ENCODE peak calls at places on chromosomes 3 and 15, in six cellular contexts. L is left ventricle myocardium inferior; W is small intestine; B is body of pancreas; A is stomach; K is CD8-positive, alpha-beta memory T cell. Y is an unnamed sample.
A peak's percentile ranks its signal among the peaks of the same experiment; 100 is the strongest.

GRCh38 chr15:43828061-43828657 is 1.4 kb downstream of the WDR76 start:
- DNase-seq in L (no peak), W (no peak), B (no peak), A (no peak), K (no peak), Y (no peak)

GRCh38 chr3:133836497-133837158 is 31.0 kb downstream of the SRPRB start:
- DNase-seq in L (no peak), W (no peak), B (no peak), A (no peak), K (no peak), Y (no peak)

GRCh38 chr15:91407237-91407889 is 307.3 kb downstream of the SV2B start:
- DNase-seq in L (peak; percentile 19), W (peak; percentile 57), B (no peak), A (no peak), K (no peak), Y (no peak)

GRCh38 chr3:9396301-9396631 is 1.1 kb upstream of the SETD5 start:
- DNase-seq in L (no peak), W (peak; percentile 93), B (peak; percentile 90), A (peak; percentile 84), K (peak; percentile 71), Y (no peak)

GRCh38 chr3:45962033-45962432 is 18.8 kb downstream of the CXCR6 start:
- DNase-seq in L (no peak), W (no peak), B (no peak), A (no peak), K (no peak), Y (no peak)

GRCh38 chr3:51471775-51472652 is 27.8 kb downstream of the DCAF1 start:
- DNase-seq in L (no peak), W (no peak), B (no peak), A (no peak), K (no peak), Y (no peak)

GRCh38 chr3:3610581-3611298 is 188.5 kb upstream of the LRRN1 start:
- DNase-seq in L (no peak), W (no peak), B (no peak), A (no peak), K (no peak), Y (no peak)

GRCh38 chr3:196654691-196655090 is 15.2 kb downstream of the NRROS start:
- DNase-seq in L (no peak), W (no peak), B (no peak), A (no peak), K (no peak), Y (no peak)

GRCh38 chr3:108006901-108007331 is 83.9 kb downstream of the CD47 start:
- DNase-seq in L (no peak), W (no peak), B (no peak), A (no peak), K (no peak), Y (no peak)

GRCh38 chr3:142894493-142894892 is 5.6 kb upstream of the PCOLCE2 start:
- DNase-seq in L (no peak), W (no peak), B (no peak), A (no peak), K (no peak), Y (no peak)

GRCh38 chr15:52784799-52785671 is 5.1 kb downstream of the ONECUT1 start:
- DNase-seq in L (no peak), W (no peak), B (peak; percentile 90), A (no peak), K (no peak), Y (no peak)

GRCh38 chr3:132788299-132788698 is 66.1 kb upstream of the NPHP3 start:
- DNase-seq in L (no peak), W (no peak), B (peak; percentile 13), A (no peak), K (no peak), Y (no peak)

GRCh38 chr3:184314700-184315505 is 497 bp downstream of the EIF4G1 start:
- DNase-seq in L (peak; percentile 90), W (peak; percentile 73), B (peak; percentile 86), A (peak; percentile 83), K (peak; percentile 70), Y (peak; percentile 75)

GRCh38 chr15:25501828-25502446 is 63.1 kb upstream of the UBE3A start:
- DNase-seq in L (no peak), W (peak; percentile 20), B (peak; percentile 22), A (no peak), K (no peak), Y (no peak)

GRCh38 chr3:120554727-120555660 is 41.1 kb upstream of the NDUFB4 start:
- DNase-seq in L (peak; percentile 44), W (peak; percentile 48), B (no peak), A (no peak), K (no peak), Y (no peak)

GRCh38 chr3:23944007-23944760 is 902 bp upstream of the NR1D2 start:
- DNase-seq in L (no peak), W (no peak), B (no peak), A (no peak), K (no peak), Y (no peak)

GRCh38 chr15:34248190-34248589 is 23.4 kb downstream of the EMC4 start:
- DNase-seq in L (no peak), W (no peak), B (no peak), A (no peak), K (no peak), Y (no peak)
- H3K27ac ChIP-seq in L (no peak overlapping the region), W (no peak overlapping the region), B (no peak overlapping the region), A (no peak overlapping the region), K (no peak overlapping the region), Y (no peak overlapping the region)

GRCh38 chr15:101538996-101539395 is 49.5 kb upstream of the PCSK6 start:
- DNase-seq in L (no peak), W (no peak), B (no peak), A (no peak), K (no peak), Y (peak; percentile 34)
- H3K9me3 ChIP-seq in L (peaks cover 8% of the 10 kb centered on the region), W (no peaks in the 10 kb centered on the region), B (no peaks in the 10 kb centered on the region), A (no peaks in the 10 kb centered on the region), K (no peaks in the 10 kb centered on the region), Y (no peaks in the 10 kb centered on the region)

GRCh38 chr15:40246496-40247275 is 7.8 kb downstream of the PAK6 start:
- DNase-seq in L (peak; percentile 3), W (no peak), B (no peak), A (no peak), K (no peak), Y (no peak)

GRCh38 chr15:40247406-40247971 is 8.6 kb downstream of the PAK6 start:
- DNase-seq in L (peak; percentile 4), W (no peak), B (no peak), A (no peak), K (no peak), Y (no peak)

GRCh38 chr15:40244961-40245523 is 6.2 kb downstream of the PAK6 start:
- DNase-seq in L (no peak), W (peak; percentile 5), B (peak; percentile 56), A (peak; percentile 58), K (no peak), Y (no peak)

GRCh38 chr15:40243126-40243810 is 4.4 kb downstream of the PAK6 start:
- DNase-seq in L (no peak), W (no peak), B (no peak), A (peak; percentile 10), K (no peak), Y (no peak)

GRCh38 chr15:40245666-40246065 is 6.8 kb downstream of the PAK6 start:
- DNase-seq in L (no peak), W (no peak), B (no peak), A (no peak), K (no peak), Y (no peak)
- H3K27ac ChIP-seq in L (no peak overlapping the region), W (no peak overlapping the region), B (no peak overlapping the region), A (no peak overlapping the region), K (no peak overlapping the region), Y (no peak overlapping the region)

GRCh38 chr15:27475395-27475794 is 504.4 kb downstream of the GABRG3 start:
- DNase-seq in L (no peak), W (no peak), B (no peak), A (no peak), K (no peak), Y (no peak)
- H3K9me3 ChIP-seq in L (no peaks in the 10 kb centered on the region), W (no peaks in the 10 kb centered on the region), B (no peaks in the 10 kb centered on the region), A (peaks cover 22% of the 10 kb centered on the region), K (no peaks in the 10 kb centered on the region), Y (no peaks in the 10 kb centered on the region)

GRCh38 chr15:40065166-40065565 is 26.2 kb upstream of the SRP14 start:
- DNase-seq in L (no peak), W (no peak), B (no peak), A (no peak), K (no peak), Y (no peak)
- H3K27ac ChIP-seq in L (no peak overlapping the region), W (peak overlapping the region; percentile 24), B (no peak overlapping the region), A (no peak overlapping the region), K (no peak overlapping the region), Y (no peak overlapping the region)

GRCh38 chr3:1048558-1048957 is 44.3 kb upstream of the CNTN6 start:
- DNase-seq in L (no peak), W (no peak), B (no peak), A (no peak), K (no peak), Y (no peak)
- H3K9me3 ChIP-seq in L (peaks cover 15% of the 10 kb centered on the region), W (no peaks in the 10 kb centered on the region), B (no peaks in the 10 kb centered on the region), A (peaks cover 22% of the 10 kb centered on the region), K (peaks cover 5% of the 10 kb centered on the region), Y (no peaks in the 10 kb centered on the region)

GRCh38 chr3:156614642-156615511 is 59.5 kb upstream of the TIPARP start:
- DNase-seq in L (no peak), W (peak; percentile 23), B (no peak), A (no peak), K (no peak), Y (no peak)

GRCh38 chr3:156617781-156618180 is 56.6 kb upstream of the TIPARP start:
- DNase-seq in L (no peak), W (no peak), B (no peak), A (no peak), K (no peak), Y (no peak)

GRCh38 chr3:156617145-156617544 is 57.2 kb upstream of the TIPARP start:
- DNase-seq in L (no peak), W (no peak), B (no peak), A (no peak), K (no peak), Y (no peak)

GRCh38 chr3:156612906-156613305 is 58.0 kb upstream of the SSR3 start:
- DNase-seq in L (no peak), W (no peak), B (no peak), A (no peak), K (no peak), Y (no peak)

DNA sequence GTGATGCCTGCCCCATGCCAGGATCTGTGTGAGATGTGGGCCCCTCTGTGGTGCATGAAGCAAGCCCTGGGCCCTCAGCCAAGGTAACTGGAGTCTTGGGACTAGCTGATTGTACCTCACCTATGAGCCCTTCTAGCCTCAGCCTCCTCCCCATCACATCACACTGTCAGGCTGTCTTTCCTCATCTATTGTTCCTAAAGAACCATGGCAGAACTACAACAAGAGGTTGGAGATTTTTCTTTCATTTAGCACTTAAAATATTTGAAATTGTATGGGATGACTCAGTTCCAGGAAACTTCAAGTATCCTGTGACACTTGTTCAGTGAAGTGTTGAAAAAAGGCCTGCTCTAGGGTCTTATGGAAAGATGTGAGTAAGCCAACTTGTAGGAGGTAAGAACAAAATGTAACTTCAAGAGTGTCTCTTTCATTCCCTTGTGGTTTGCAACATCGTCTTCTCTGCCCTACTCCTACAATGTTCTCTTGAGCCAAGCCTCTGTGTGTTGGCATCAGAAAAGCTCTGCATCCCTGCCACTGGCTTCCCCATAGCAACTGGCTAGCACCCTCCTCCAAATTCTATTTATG is 58.7 kb upstream of the TIPARP start:
- DNase-seq in L (no peak), W (no peak), B (no peak), A (no peak), K (no peak), Y (no peak)
- H3K27ac ChIP-seq in L (no peak overlapping the region), W (no peak overlapping the region), B (no peak overlapping the region), A (no peak overlapping the region), K (no peak overlapping the region), Y (no peak overlapping the region)

Y was measured in CD8-positive, alpha-beta T cell.